ENCODE peak calls at places on chromosomes 7 and 10, in seven cellular contexts. One of them, this sample, is unnamed.

GRCh38 chr10:17046989-17047388 is 82.6 kb downstream of the CUBN start:
- DNase-seq in tibial nerve: no peak
- DNase-seq in A549: no peak
- DNase-seq in HepG2: no peak
- DNase-seq in left ventricle myocardium inferior: no peak
- DNase-seq in GM12865: no peak
- DNase-seq in spleen: no peak
- DNase-seq in this sample: no peak

GRCh38 chr7:91657386-91658120 is 222.9 kb downstream of the MTERF1 start:
- DNase-seq in tibial nerve: no peak
- DNase-seq in A549: peak; percentile 3
- DNase-seq in HepG2: no peak
- DNase-seq in left ventricle myocardium inferior: no peak
- DNase-seq in GM12865: no peak
- DNase-seq in spleen: no peak
- DNase-seq in this sample: no peak

GRCh38 chr7:9280088-9280487 is 846.7 kb downstream of the NXPH1 start:
- DNase-seq in tibial nerve: no peak
- DNase-seq in A549: no peak
- DNase-seq in HepG2: no peak
- DNase-seq in left ventricle myocardium inferior: no peak
- DNase-seq in GM12865: no peak
- DNase-seq in spleen: no peak
- DNase-seq in this sample: no peak

GRCh38 chr10:89086801-89087513 is 96.4 kb downstream of the FAS start:
- DNase-seq in tibial nerve: peak; percentile 73
- DNase-seq in A549: peak; percentile 6
- DNase-seq in HepG2: no peak
- DNase-seq in left ventricle myocardium inferior: peak; percentile 72
- DNase-seq in GM12865: no peak
- DNase-seq in spleen: peak; percentile 62
- DNase-seq in this sample: no peak

GRCh38 chr7:34133983-34134782 is 228.8 kb downstream of the BMPER start:
- DNase-seq in tibial nerve: peak; percentile 83
- DNase-seq in A549: peak; percentile 76
- DNase-seq in HepG2: peak; percentile 18
- DNase-seq in left ventricle myocardium inferior: peak; percentile 60
- DNase-seq in GM12865: peak; percentile 42
- DNase-seq in spleen: no peak
- DNase-seq in this sample: no peak

GRCh38 chr10:11698691-11699545 is 43.3 kb upstream of the ECHDC3 start:
- DNase-seq in tibial nerve: no peak
- DNase-seq in A549: no peak
- DNase-seq in HepG2: peak; percentile 61
- DNase-seq in left ventricle myocardium inferior: no peak
- DNase-seq in GM12865: peak; percentile 85
- DNase-seq in spleen: no peak
- DNase-seq in this sample: no peak

GRCh38 chr7:22979861-22980260 is 34.1 kb downstream of the HYCC1 start:
- DNase-seq in tibial nerve: no peak
- DNase-seq in A549: no peak
- DNase-seq in HepG2: no peak
- DNase-seq in left ventricle myocardium inferior: no peak
- DNase-seq in GM12865: no peak
- DNase-seq in spleen: no peak
- DNase-seq in this sample: no peak

GRCh38 chr7:139902436-139903102 is 73.5 kb downstream of the TBXAS1 start:
- DNase-seq in tibial nerve: no peak
- DNase-seq in A549: no peak
- DNase-seq in HepG2: no peak
- DNase-seq in left ventricle myocardium inferior: no peak
- DNase-seq in GM12865: no peak
- DNase-seq in spleen: no peak
- DNase-seq in this sample: no peak

GRCh38 chr10:104447331-104447730 is 93.7 kb downstream of the CFAP58 start:
- DNase-seq in tibial nerve: no peak
- DNase-seq in A549: no peak
- DNase-seq in HepG2: no peak
- DNase-seq in left ventricle myocardium inferior: no peak
- DNase-seq in GM12865: no peak
- DNase-seq in spleen: no peak
- DNase-seq in this sample: no peak

GRCh38 chr7:71285614-71286013 is 153.7 kb downstream of the GALNT17 start:
- DNase-seq in tibial nerve: no peak
- DNase-seq in A549: no peak
- DNase-seq in HepG2: no peak
- DNase-seq in left ventricle myocardium inferior: no peak
- DNase-seq in GM12865: no peak
- DNase-seq in spleen: no peak
- DNase-seq in this sample: no peak

GRCh38 chr10:7424315-7424714 is 13.5 kb upstream of the SFMBT2 start:
- DNase-seq in tibial nerve: no peak
- DNase-seq in A549: no peak
- DNase-seq in HepG2: no peak
- DNase-seq in left ventricle myocardium inferior: no peak
- DNase-seq in GM12865: no peak
- DNase-seq in spleen: peak; percentile 78
- DNase-seq in this sample: no peak

DNA sequence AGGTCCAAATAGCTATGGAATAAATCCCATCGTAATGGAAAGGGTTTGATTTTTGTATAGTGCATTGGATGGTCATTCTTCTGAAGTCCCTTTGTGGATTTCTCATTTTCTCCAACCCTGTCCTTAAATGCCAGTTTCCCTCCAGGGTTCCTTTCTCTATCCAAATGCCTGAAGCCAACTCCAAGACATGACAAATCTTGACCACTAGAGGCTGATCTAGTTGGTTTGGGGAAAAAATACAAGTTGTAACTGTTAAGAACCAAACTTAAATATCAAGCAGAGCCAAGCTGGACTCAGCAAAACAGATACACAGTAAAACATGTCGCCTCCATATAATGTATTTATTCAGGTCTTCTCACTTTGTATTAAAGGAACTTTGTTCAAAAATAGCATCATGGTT is 28.7 kb downstream of the FRMD4A start:
- DNase-seq in tibial nerve: no peak
- DNase-seq in A549: no peak
- DNase-seq in HepG2: no peak
- DNase-seq in left ventricle myocardium inferior: no peak
- DNase-seq in GM12865: no peak
- DNase-seq in spleen: no peak
- DNase-seq in this sample: no peak
- TF ChIP-seq CTCF in tibial nerve: no peak
- TF ChIP-seq CTCF in A549: no peak
- TF ChIP-seq CTCF in HepG2: no peak
- TF ChIP-seq CTCF in left ventricle myocardium inferior: peak; percentile 24
- TF ChIP-seq CTCF in GM12865: peak; percentile 31
- TF ChIP-seq CTCF in spleen: no peak
- TF ChIP-seq CTCF in this sample: peak; percentile 39

GRCh38 chr7:32762894-32763293 is 128.7 kb downstream of the KBTBD2 start:
- DNase-seq in tibial nerve: no peak
- DNase-seq in A549: no peak
- DNase-seq in HepG2: no peak
- DNase-seq in left ventricle myocardium inferior: no peak
- DNase-seq in GM12865: no peak
- DNase-seq in spleen: no peak
- DNase-seq in this sample: no peak

GRCh38 chr7:32762321-32762669 is 129.3 kb downstream of the KBTBD2 start:
- DNase-seq in tibial nerve: no peak
- DNase-seq in A549: no peak
- DNase-seq in HepG2: no peak
- DNase-seq in left ventricle myocardium inferior: no peak
- DNase-seq in GM12865: no peak
- DNase-seq in spleen: no peak
- DNase-seq in this sample: no peak

GRCh38 chr7:32765185-32765584 is 126.4 kb downstream of the KBTBD2 start:
- DNase-seq in tibial nerve: no peak
- DNase-seq in A549: no peak
- DNase-seq in HepG2: no peak
- DNase-seq in left ventricle myocardium inferior: no peak
- DNase-seq in GM12865: no peak
- DNase-seq in spleen: no peak
- DNase-seq in this sample: no peak

DNA sequence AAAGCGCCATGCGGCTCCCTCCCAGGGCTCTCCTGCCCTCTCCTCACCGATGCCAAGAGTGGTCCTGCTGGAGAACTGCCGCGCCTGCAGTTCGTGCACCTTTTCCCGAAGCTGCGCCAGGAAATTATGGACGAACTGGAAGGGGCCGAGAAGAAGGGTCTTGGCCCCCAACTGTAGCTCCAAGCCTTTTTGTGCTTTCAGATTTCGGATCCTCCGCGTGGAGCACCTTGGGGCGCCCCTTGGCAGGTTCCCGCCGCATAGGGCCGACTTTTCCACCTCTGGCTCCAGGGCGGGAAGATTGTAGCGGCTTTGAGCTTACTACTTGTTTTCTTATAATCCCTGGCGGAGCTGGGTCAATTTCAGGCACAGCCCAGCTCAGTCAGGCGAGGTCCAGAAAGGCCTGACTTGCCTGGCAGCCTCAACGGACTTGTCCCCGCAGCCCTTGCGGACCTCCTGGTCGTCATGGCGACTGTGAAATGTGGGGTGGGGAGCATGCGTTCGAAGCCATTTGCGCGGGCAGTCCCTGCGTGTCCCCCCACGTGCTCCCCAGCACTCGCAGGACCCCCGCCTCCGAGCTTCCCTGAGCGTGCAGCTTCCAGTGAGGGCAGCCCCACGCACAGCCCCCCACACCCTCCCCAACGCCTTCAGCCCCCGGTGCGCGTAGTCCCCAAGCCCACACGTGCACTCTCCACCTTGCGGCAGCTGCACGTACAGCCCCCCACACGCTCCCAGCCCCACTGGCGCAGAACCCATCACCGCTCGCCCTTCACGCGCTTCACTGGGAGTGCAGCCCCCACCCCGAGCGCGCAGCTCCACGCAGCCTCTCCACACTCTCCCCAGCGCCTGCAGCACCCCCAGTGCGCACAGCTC is 129.9 kb downstream of the KBTBD2 start:
- DNase-seq in tibial nerve: no peak
- DNase-seq in A549: no peak
- DNase-seq in HepG2: no peak
- DNase-seq in left ventricle myocardium inferior: no peak
- DNase-seq in GM12865: no peak
- DNase-seq in spleen: peak; percentile 74
- DNase-seq in this sample: no peak
- TF ChIP-seq CTCF in tibial nerve: no peak
- TF ChIP-seq CTCF in A549: no peak
- TF ChIP-seq CTCF in HepG2: no peak
- TF ChIP-seq CTCF in left ventricle myocardium inferior: no peak
- TF ChIP-seq CTCF in GM12865: no peak
- TF ChIP-seq CTCF in spleen: no peak
- TF ChIP-seq CTCF in this sample: no peak

DNA sequence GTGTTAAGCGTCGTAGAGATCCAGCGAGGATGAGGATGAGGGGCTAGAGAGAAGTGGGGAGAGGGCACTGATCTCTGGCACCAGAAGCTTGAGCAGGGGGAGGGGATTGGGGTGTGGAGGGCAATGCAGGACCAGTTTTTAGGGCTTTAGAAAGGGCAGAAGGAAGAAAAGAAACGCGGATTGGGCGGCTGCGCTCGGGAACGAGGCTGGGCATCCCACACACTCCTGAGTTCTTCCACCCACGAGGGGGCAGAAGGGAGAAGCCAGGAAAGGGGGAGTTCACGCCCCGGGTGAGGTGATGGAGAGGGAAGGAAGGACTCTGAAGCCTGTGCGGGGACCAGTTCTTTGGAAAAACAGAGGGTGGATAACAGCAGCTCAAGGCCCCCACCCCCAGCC is 6.1 kb upstream of the VGF start:
- DNase-seq in tibial nerve: no peak
- DNase-seq in A549: no peak
- DNase-seq in HepG2: no peak
- DNase-seq in left ventricle myocardium inferior: no peak
- DNase-seq in GM12865: no peak
- DNase-seq in spleen: no peak
- DNase-seq in this sample: no peak
- TF ChIP-seq CTCF in tibial nerve: no peak
- TF ChIP-seq CTCF in A549: no peak
- TF ChIP-seq CTCF in HepG2: peak; percentile 38
- TF ChIP-seq CTCF in left ventricle myocardium inferior: no peak
- TF ChIP-seq CTCF in GM12865: peak; percentile 2
- TF ChIP-seq CTCF in spleen: no peak
- TF ChIP-seq CTCF in this sample: no peak

DNA sequence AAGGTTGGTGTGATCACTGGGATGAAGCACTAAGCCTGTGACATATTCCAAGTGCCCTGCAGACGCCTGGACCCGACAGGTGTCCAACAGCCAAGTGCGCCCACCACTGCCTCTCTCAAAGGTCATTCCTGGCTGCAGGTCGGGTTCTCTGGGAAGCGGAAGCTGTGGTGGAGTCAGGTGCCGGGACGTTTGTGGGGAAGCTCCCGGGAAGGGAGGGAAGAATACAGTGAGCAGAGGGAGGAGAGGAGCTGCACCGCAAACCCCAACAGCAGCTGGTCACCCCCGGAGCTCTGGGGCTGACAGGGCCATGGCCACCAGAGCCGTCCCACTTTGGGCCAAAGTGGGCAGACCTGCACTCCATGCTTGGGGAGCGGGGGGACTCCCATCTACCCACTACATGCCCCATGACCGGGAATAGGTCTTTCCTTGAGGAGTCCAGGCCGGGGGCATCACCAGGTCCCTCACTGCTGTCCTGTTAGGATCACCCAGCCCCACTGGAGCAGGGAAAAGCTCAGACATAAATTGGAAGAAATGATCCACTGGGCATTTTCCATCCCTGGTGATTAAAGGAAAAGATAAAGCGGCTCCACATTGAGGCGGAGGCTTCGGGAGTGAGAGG is 84.5 kb upstream of the PPP2R2D start:
- DNase-seq in tibial nerve: no peak
- DNase-seq in A549: no peak
- DNase-seq in HepG2: no peak
- DNase-seq in left ventricle myocardium inferior: no peak
- DNase-seq in GM12865: no peak
- DNase-seq in spleen: no peak
- DNase-seq in this sample: no peak
- TF ChIP-seq CTCF in tibial nerve: no peak
- TF ChIP-seq CTCF in A549: no peak
- TF ChIP-seq CTCF in HepG2: no peak
- TF ChIP-seq CTCF in left ventricle myocardium inferior: no peak
- TF ChIP-seq CTCF in GM12865: no peak
- TF ChIP-seq CTCF in spleen: no peak
- TF ChIP-seq CTCF in this sample: no peak

GRCh38 chr7:2029211-2029905 is 203.4 kb downstream of the MAD1L1 start:
- DNase-seq in tibial nerve: no peak
- DNase-seq in A549: no peak
- DNase-seq in HepG2: no peak
- DNase-seq in left ventricle myocardium inferior: peak; percentile 5
- DNase-seq in GM12865: no peak
- DNase-seq in spleen: peak; percentile 49
- DNase-seq in this sample: peak; percentile 27
- TF ChIP-seq CTCF in tibial nerve: no peak
- TF ChIP-seq CTCF in A549: no peak
- TF ChIP-seq CTCF in HepG2: no peak
- TF ChIP-seq CTCF in left ventricle myocardium inferior: no peak
- TF ChIP-seq CTCF in GM12865: no peak
- TF ChIP-seq CTCF in spleen: no peak
- TF ChIP-seq CTCF in this sample: no peak